ENCODE peak calls at places on chromosome 1, in seven cellular contexts. Z is HFFc6, B is astrocyte of the spinal cord, Y is cardiac muscle cell, E is right atrium auricular region, H is colonic mucosa, N is AG09309. M is an unnamed sample.

GRCh38 chr1:227791425-227792090 is 23.9 kb upstream of the PRSS38 start:
- DNase-seq in Z (no peak), B (no peak), Y (no peak), E (peak; percentile 16), H (no peak), N (no peak), M (no peak)

GRCh38 chr1:245704765-245705164 is 550.0 kb downstream of the KIF26B start:
- DNase-seq in Z (peak; percentile 46), B (peak; percentile 75), Y (peak; percentile 57), E (no peak), H (no peak), N (no peak), M (no peak)

GRCh38 chr1:97764991-97765390 is 155.8 kb downstream of the DPYD start:
- DNase-seq in Z (no peak), B (no peak), Y (no peak), E (no peak), H (no peak), N (no peak), M (no peak)

GRCh38 chr1:62334434-62334833 is 15.2 kb upstream of the KANK4 start:
- DNase-seq in Z (no peak), B (no peak), Y (no peak), E (no peak), H (no peak), N (no peak), M (no peak)

GRCh38 chr1:8370928-8371327 is 53.0 kb downstream of the SLC45A1 start:
- DNase-seq in Z (no peak), B (no peak), Y (no peak), E (no peak), H (no peak), N (no peak), M (no peak)

GRCh38 chr1:41806472-41807155 is 112.1 kb downstream of the HIVEP3 start:
- DNase-seq in Z (no peak), B (no peak), Y (no peak), E (no peak), H (no peak), N (no peak), M (no peak)

GRCh38 chr1:200628223-200628868 is 7.8 kb upstream of the KIF14 start:
- DNase-seq in Z (no peak), B (no peak), Y (no peak), E (no peak), H (no peak), N (no peak), M (no peak)

GRCh38 chr1:160154790-160155189 is 3.4 kb downstream of the ATP1A4 start:
- DNase-seq in Z (no peak), B (no peak), Y (no peak), E (no peak), H (no peak), N (no peak), M (no peak)

GRCh38 chr1:63651110-63651776 is 58.0 kb downstream of the PGM1 start:
- DNase-seq in Z (peak; percentile 85), B (peak; percentile 70), Y (peak; percentile 70), E (no peak), H (no peak), N (no peak), M (no peak)

GRCh38 chr1:202694354-202694753 is 15.9 kb downstream of the SYT2 start:
- DNase-seq in Z (no peak), B (no peak), Y (no peak), E (no peak), H (no peak), N (no peak), M (no peak)

GRCh38 chr1:228264100-228264816 is 56.4 kb downstream of the OBSCN start:
- DNase-seq in Z (no peak), B (no peak), Y (no peak), E (no peak), H (no peak), N (no peak), M (peak; percentile 68)

GRCh38 chr1:107171378-107171777 is 30.5 kb downstream of the NTNG1 start:
- DNase-seq in Z (no peak), B (peak; percentile 43), Y (no peak), E (no peak), H (no peak), N (no peak), M (no peak)

GRCh38 chr1:181117648-181118449 is 29.3 kb downstream of the IER5 start:
- DNase-seq in Z (peak; percentile 82), B (peak; percentile 48), Y (no peak), E (no peak), H (no peak), N (no peak), M (no peak)

GRCh38 chr1:156914440-156914856 is 6.0 kb upstream of the LRRC71 start:
- DNase-seq in Z (no peak), B (peak; percentile 54), Y (peak; percentile 90), E (no peak), H (no peak), N (no peak), M (no peak)

GRCh38 chr1:37890378-37891014 is 31.1 kb upstream of the MTF1 start:
- DNase-seq in Z (peak; percentile 55), B (peak; percentile 43), Y (peak; percentile 41), E (no peak), H (peak; percentile 20), N (peak; percentile 11), M (no peak)

GRCh38 chr1:17229379-17229778 is 19.5 kb upstream of the PADI3 start:
- DNase-seq in Z (no peak), B (no peak), Y (no peak), E (no peak), H (peak; percentile 80), N (no peak), M (no peak)

GRCh38 chr1:184242507-184242943 is 144.3 kb upstream of the C1orf21 start:
- DNase-seq in Z (peak; percentile 29), B (peak; percentile 61), Y (peak; percentile 48), E (no peak), H (no peak), N (peak; percentile 13), M (no peak)
- TF ChIP-seq CTCF in Z (peak; percentile 11), B (no peak), Y (no peak), E (no peak), H (no peak), N (no peak), M (no peak)

DNA sequence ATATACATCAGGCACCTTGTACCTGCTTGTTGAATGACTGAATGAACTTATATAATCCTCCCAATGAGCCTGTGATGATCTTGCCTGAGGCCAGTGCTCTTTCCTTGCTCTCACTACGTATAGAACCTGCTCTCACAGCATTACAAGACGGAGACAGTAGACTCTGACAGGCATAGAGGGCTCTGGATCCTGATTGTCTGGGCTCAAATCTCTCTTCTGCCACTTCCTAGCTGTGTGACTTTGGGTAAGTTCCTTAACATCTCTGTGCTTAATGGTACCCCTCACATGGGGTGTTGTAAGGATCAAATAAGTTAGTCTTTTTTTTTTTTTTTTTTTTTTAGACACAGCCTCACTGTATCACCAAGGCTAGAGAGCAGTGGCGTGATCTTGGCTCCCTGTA is 4.2 kb upstream of the MAN1C1 start:
- DNase-seq in Z (no peak), B (no peak), Y (no peak), E (no peak), H (no peak), N (no peak), M (no peak)
- TF ChIP-seq CTCF in Z (no peak), B (no peak), Y (no peak), E (no peak), H (no peak), N (no peak), M (no peak)

GRCh38 chr1:164191191-164191590 is 367.8 kb upstream of the PBX1 start:
- DNase-seq in Z (no peak), B (no peak), Y (no peak), E (no peak), H (no peak), N (no peak), M (no peak)
- TF ChIP-seq CTCF in Z (no peak), B (no peak), Y (no peak), E (no peak), H (no peak), N (no peak), M (no peak)

DNA sequence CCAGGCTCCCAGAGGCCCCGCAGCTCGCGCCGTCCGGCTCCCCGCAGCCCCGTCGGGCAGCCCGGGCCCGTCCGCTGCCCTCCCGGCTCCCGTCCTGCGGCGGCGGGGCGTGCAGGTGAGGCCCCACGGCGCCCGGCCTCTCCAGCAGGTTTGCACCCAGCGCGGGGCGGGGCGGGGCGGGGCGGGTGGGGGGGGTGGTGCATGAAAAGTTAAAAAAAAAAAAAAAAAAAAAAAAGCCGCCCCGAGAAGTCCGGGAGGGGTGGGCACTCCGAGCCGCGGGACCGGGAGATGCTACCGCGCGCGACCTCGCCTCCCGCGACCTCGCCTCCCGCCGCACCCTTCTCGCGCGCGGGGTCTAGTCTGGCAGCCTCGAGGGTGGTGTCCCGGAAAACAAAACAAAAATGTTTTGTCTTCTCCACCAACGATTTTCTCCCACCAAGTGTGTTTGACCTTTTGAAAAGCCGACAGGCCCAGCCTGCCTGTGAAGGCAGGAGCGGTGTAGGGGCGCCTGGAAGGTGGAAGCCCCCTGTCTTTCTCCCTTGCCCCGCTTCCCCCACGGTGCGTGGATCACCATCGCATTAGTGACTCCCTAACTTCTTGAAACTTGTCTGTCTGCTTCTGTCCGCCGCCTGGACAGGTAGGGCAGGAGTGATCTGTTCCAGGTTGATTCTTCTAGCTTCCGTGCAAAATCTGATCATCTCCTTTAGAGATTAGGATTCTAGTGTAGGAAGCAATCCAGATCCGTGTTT is 541 bp downstream of the RCAN3 start:
- DNase-seq in Z (no peak), B (no peak), Y (no peak), E (no peak), H (peak; percentile 40), N (no peak), M (no peak)
- TF ChIP-seq CTCF in Z (no peak), B (no peak), Y (no peak), E (no peak), H (no peak), N (no peak), M (no peak)

DNA sequence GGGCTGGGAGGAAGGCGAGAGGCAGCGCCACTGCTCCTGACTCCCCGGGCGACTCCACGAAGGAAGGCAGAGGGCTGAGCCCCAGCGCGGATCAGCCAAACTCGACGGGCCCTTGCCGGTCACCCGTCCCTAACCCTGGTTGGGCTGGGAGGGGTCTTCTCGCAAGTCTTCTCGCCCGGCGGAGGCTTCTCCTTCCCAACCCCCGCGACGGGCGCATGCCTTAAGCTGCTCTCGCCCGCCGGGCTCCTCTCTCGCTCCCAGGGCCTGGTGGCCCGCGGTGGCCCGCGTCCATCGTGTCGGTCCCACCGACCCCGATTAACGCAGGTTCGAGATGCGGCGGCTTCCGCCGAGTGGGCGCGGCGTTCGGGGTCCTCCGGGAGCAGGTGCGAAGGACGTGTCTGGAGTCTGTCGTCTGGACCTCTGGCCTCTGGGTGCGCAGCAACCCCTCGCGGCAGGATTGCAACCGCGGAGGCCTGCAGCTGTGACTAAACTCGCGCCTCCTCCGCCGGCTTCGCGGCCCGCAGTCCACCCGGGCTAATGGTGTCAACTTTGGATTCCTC is 29.0 kb upstream of the PPM1J start:
- DNase-seq in Z (peak; percentile 41), B (peak; percentile 43), Y (peak; percentile 63), E (no peak), H (no peak), N (no peak), M (no peak)
- TF ChIP-seq CTCF in Z (peak; percentile 75), B (peak; percentile 57), Y (peak; percentile 62), E (no peak), H (no peak), N (peak; percentile 72), M (peak; percentile 37)